ENCODE peak calls at places on chromosomes 1 and 21, in five cellular contexts. N, C, E, L and A are unnamed samples.
A peak's percentile ranks its signal among the peaks of the same experiment; 100 is the strongest.

GRCh38 chr1:188122646-188123045 is 1293.9 kb downstream of the PLA2G4A start:
- DNase-seq in L (no peak), N (peak; percentile 29), C (no peak), E (no peak), A (no peak)

GRCh38 chr1:201696217-201696761 is 132.7 kb upstream of the IPO9 start:
- DNase-seq in L (no peak), E (peak; percentile 92), N (peak; percentile 76), C (peak; percentile 90), A (peak; percentile 89)

GRCh38 chr1:160837558-160838205 is 25.0 kb downstream of the CD244 start:
- DNase-seq in C (no peak), N (peak; percentile 21), E (peak; percentile 92), L (peak; percentile 53), A (no peak)

GRCh38 chr21:25733859-25734653 is 648 bp downstream of the ATP5PF start:
- DNase-seq in C (no peak), N (peak; percentile 20), E (peak; percentile 9), L (no peak), A (no peak)

GRCh38 chr1:176469450-176469985 is 6.5 kb downstream of the PAPPA2 start:
- DNase-seq in C (no peak), L (no peak), E (no peak), N (no peak), A (no peak)

GRCh38 chr1:30908446-30908885 is at the start of gene SDC3:
- DNase-seq in L (no peak), E (peak; percentile 49), C (peak; percentile 10), N (no peak), A (no peak)

GRCh38 chr1:180530501-180530900 is 28.1 kb upstream of the ACBD6 start:
- DNase-seq in N (peak; percentile 99), E (peak; percentile 72), L (peak; percentile 58), C (no peak), A (no peak)

GRCh38 chr1:156747737-156748669 is 3.5 kb downstream of the HDGF start:
- DNase-seq in E (no peak), L (no peak), C (no peak), N (peak; percentile 60), A (no peak)

GRCh38 chr1:229155472-229155871 is 115.4 kb upstream of the RAB4A start:
- DNase-seq in L (no peak), E (no peak), N (no peak), C (no peak), A (no peak)

GRCh38 chr1:93608188-93609109 is 73.2 kb downstream of the BCAR3 start:
- DNase-seq in L (no peak), N (no peak), E (no peak), C (no peak), A (no peak)

GRCh38 chr1:234545512-234546386 is 64.2 kb downstream of the IRF2BP2 start:
- DNase-seq in E (no peak), L (no peak), N (no peak), C (no peak), A (no peak)

GRCh38 chr1:111576547-111576946 is 43.0 kb upstream of the RAP1A start:
- DNase-seq in C (no peak), L (peak; percentile 83), N (no peak), E (no peak), A (no peak)

GRCh38 chr1:84758968-84759491 is 68.8 kb upstream of the SSX2IP start:
- DNase-seq in E (no peak), C (peak; percentile 48), L (no peak), N (no peak), A (no peak)

GRCh38 chr1:98044766-98045165 is 123.9 kb upstream of the DPYD start:
- DNase-seq in E (no peak), N (no peak), L (no peak), C (no peak), A (no peak)

GRCh38 chr1:199279107-199279506 is 640.3 kb downstream of the PTPRC start:
- DNase-seq in E (peak; percentile 21), N (peak; percentile 20), C (no peak), L (no peak), A (no peak)

GRCh38 chr1:91889717-91890459 is 3.9 kb upstream of the TGFBR3 start:
- DNase-seq in L (no peak), C (no peak), N (peak; percentile 63), E (peak; percentile 75), A (no peak)

GRCh38 chr1:19735419-19736127 is 64.1 kb downstream of the TMCO4 start:
- DNase-seq in C (peak; percentile 86), L (no peak), E (peak; percentile 83), N (peak; percentile 54), A (no peak)

GRCh38 chr21:41895643-41896493 is 16.7 kb upstream of the PRDM15 start:
- DNase-seq in E (no peak), N (no peak), L (no peak), C (no peak), A (no peak)

GRCh38 chr1:21156019-21156418 is 20.7 kb downstream of the EIF4G3 start:
- DNase-seq in C (no peak), L (no peak), E (no peak), N (no peak), A (no peak)

GRCh38 chr1:89454845-89455521 is 69.6 kb upstream of the LRRC8B start:
- DNase-seq in C (peak; percentile 28), E (peak; percentile 81), N (peak; percentile 66), L (no peak), A (no peak)

GRCh38 chr1:223802602-223803001 is 43.1 kb downstream of the TP53BP2 start:
- DNase-seq in C (no peak), L (no peak), N (no peak), E (no peak), A (no peak)

GRCh38 chr1:22521692-22522091 is 41.6 kb upstream of the EPHA8 start:
- DNase-seq in L (no peak), E (no peak), C (no peak), N (no peak), A (no peak)

GRCh38 chr1:223137402-223138100 is 5.5 kb downstream of the TLR5 start:
- DNase-seq in E (peak; percentile 59), N (peak; percentile 70), C (peak; percentile 66), L (no peak), A (peak; percentile 64)

GRCh38 chr1:43885311-43885801 is 48.2 kb upstream of the ARTN start:
- DNase-seq in C (no peak), N (no peak), E (no peak), L (no peak), A (no peak)

GRCh38 chr1:3657578-3658230 is 5.4 kb downstream of the TP73 start:
- DNase-seq in N (no peak), E (no peak), C (no peak), L (peak; percentile 30), A (peak; percentile 49)
- H3K27me3 ChIP-seq in N (peaks cover 10% of the 10 kb centered on the region), E (peaks cover 62% of the 10 kb centered on the region), C (peaks cover 65% of the 10 kb centered on the region), L (peaks cover 40% of the 10 kb centered on the region), A (peaks cover 5% of the 10 kb centered on the region)

GRCh38 chr1:9413877-9414213 is 121.2 kb downstream of the SPSB1 start:
- DNase-seq in C (no peak), E (no peak), L (no peak), N (no peak), A (no peak)

GRCh38 chr1:9413143-9413876 is 120.6 kb downstream of the SPSB1 start:
- DNase-seq in L (peak; percentile 58), E (peak; percentile 85), N (peak; percentile 79), C (peak; percentile 73), A (no peak)

GRCh38 chr1:9406111-9406510 is 113.4 kb downstream of the SPSB1 start:
- DNase-seq in N (no peak), L (no peak), C (no peak), E (no peak), A (no peak)

GRCh38 chr1:9416506-9416905 is 122.8 kb upstream of the SLC25A33 start:
- DNase-seq in L (no peak), E (no peak), N (no peak), C (no peak), A (no peak)

DNA sequence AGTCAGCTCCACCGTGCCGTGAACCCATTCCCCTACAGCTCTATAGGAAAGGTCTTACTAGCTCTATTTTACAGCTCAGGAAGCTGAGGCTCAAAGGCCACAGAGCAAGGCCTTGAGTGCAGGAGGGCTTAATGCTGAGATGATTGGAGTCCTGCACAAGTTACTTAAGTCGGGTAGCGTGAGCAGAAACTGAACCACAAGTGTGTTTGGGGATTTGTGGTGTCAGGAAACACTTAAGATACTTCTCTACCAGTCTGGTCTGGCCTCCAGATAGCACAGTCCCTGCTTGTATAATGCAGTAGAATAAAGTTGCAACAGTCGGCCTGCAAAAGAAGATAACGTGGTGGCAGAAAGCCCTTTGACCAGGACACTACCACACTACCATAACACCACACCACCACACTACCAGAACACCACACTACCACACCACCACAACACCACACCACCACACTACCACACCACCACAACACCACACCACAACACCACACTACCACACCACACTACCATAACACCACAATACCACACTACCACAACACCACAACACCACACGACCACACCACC is 118.1 kb downstream of the SPSB1 start:
- DNase-seq in C (no peak), E (no peak), N (peak; percentile 23), L (no peak), A (no peak)
- H3K27me3 ChIP-seq in C (no peaks in the 10 kb centered on the region), E (no peaks in the 10 kb centered on the region), N (no peaks in the 10 kb centered on the region), L (no peaks in the 10 kb centered on the region), A (no peaks in the 10 kb centered on the region)

GRCh38 chr1:239956230-239956629 is 135.5 kb upstream of the FMN2 start:
- DNase-seq in E (no peak), C (no peak), L (no peak), N (no peak), A (no peak)

GRCh38 chr1:239955431-239955830 is 136.3 kb upstream of the FMN2 start:
- DNase-seq in E (no peak), L (no peak), N (no peak), C (no peak), A (no peak)

GRCh38 chr1:239960387-239960786 is 131.3 kb upstream of the FMN2 start:
- DNase-seq in C (no peak), L (no peak), E (no peak), N (no peak), A (no peak)

GRCh38 chr1:239954836-239955235 is 136.8 kb upstream of the FMN2 start:
- DNase-seq in L (no peak), E (no peak), N (no peak), C (no peak), A (no peak)

GRCh38 chr1:239958063-239958462 is 133.6 kb upstream of the FMN2 start:
- DNase-seq in L (no peak), E (no peak), N (no peak), C (no peak), A (no peak)
- H3K27me3 ChIP-seq in L (no peaks in the 10 kb centered on the region), E (peaks cover 45% of the 10 kb centered on the region), N (no peaks in the 10 kb centered on the region), C (peaks cover 12% of the 10 kb centered on the region), A (no peaks in the 10 kb centered on the region)

GRCh38 chr1:232517204-232517603 is 112.7 kb downstream of the SIPA1L2 start:
- DNase-seq in E (no peak), L (no peak), C (no peak), N (no peak), A (no peak)

GRCh38 chr1:232518357-232518756 is 111.6 kb downstream of the SIPA1L2 start:
- DNase-seq in N (no peak), L (no peak), C (no peak), E (no peak), A (no peak)

GRCh38 chr1:232521660-232522059 is 108.3 kb downstream of the SIPA1L2 start:
- DNase-seq in C (no peak), E (peak; percentile 33), L (no peak), N (peak; percentile 54), A (no peak)

GRCh38 chr1:232522189-232522588 is 107.7 kb downstream of the SIPA1L2 start:
- DNase-seq in E (no peak), L (no peak), C (no peak), N (no peak), A (no peak)

DNA sequence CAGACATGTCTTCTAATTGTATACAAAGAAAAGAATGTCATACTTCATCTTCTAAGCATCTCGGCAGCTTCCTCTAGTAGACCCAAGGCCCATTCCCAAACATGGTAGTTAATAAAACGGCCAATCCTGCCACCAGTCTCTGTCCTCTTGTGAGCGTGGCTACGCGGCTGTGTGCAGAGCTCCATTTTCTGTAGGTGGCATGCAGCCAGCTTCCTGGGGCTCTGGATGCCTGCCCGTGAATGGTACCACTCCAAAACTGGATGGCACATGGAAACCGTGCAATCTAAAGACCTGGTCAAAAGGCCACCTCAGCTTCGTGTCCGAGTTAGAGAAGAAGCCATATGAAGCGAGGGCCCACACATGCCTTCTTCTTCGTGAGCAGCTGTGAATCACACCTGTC is 110.7 kb downstream of the SIPA1L2 start:
- DNase-seq in E (no peak), N (no peak), C (no peak), L (no peak), A (no peak)
- H3K27me3 ChIP-seq in E (no peaks in the 10 kb centered on the region), N (no peaks in the 10 kb centered on the region), C (no peaks in the 10 kb centered on the region), L (no peaks in the 10 kb centered on the region), A (no peaks in the 10 kb centered on the region)